ENCODE peak calls at places on chromosomes 11 and 22, in seven cellular contexts. C, V, T, Q, B, P and F are unnamed samples.

GRCh38 chr22:37806409-37807338 is 1.1 kb upstream of the GCAT start:
- DNase-seq in P (peak), C (peak), T (peak), Q (peak), B (no peak), V (no peak), F (no peak)

GRCh38 chr11:39365809-39366436 is 2093.5 kb downstream of the LRRC4C start:
- DNase-seq in Q (peak), V (no peak), B (no peak), P (peak), C (no peak), T (no peak), F (no peak)

GRCh38 chr22:46573781-46574437 is 36.5 kb upstream of the CELSR1 start:
- DNase-seq in P (no peak), C (no peak), T (no peak), V (no peak), Q (no peak), B (no peak), F (no peak)

GRCh38 chr11:96157517-96157873 is 185.5 kb downstream of the MAML2 start:
- DNase-seq in V (no peak), T (no peak), C (no peak), B (no peak), P (no peak), Q (no peak), F (no peak)

GRCh38 chr22:50305658-50306566 is 1.5 kb downstream of the PLXNB2 start:
- DNase-seq in V (peak), B (no peak), P (peak), Q (peak), C (peak), T (peak), F (no peak)

GRCh38 chr22:36900880-36901279 is 12.5 kb upstream of the CSF2RB start:
- DNase-seq in C (no peak), Q (no peak), T (no peak), V (no peak), P (peak), B (no peak), F (no peak)

GRCh38 chr11:77150836-77151235 is 22.8 kb downstream of the MYO7A start:
- DNase-seq in B (no peak), Q (no peak), T (no peak), V (no peak), P (no peak), C (no peak), F (no peak)

GRCh38 chr11:57516061-57516443 is 550 bp upstream of the SLC43A1 start:
- DNase-seq in B (no peak), P (no peak), T (no peak), V (no peak), C (no peak), Q (no peak), F (no peak)

GRCh38 chr11:1563697-1564534 is 8.2 kb downstream of the DUSP8 start:
- DNase-seq in P (no peak), C (no peak), V (no peak), Q (no peak), B (no peak), T (no peak), F (no peak)

GRCh38 chr22:44410396-44411056 is 87.5 kb downstream of the RTL6 start:
- DNase-seq in V (no peak), C (peak), Q (no peak), P (peak), T (no peak), B (no peak), F (no peak)

GRCh38 chr11:40230821-40231220 is 1228.6 kb downstream of the LRRC4C start:
- DNase-seq in Q (no peak), V (no peak), B (no peak), P (no peak), T (no peak), C (no peak), F (no peak)

GRCh38 chr11:86151188-86152005 is 82.5 kb upstream of the PICALM start:
- DNase-seq in Q (peak), C (no peak), V (no peak), P (peak), B (no peak), T (peak), F (no peak)

GRCh38 chr11:63858628-63859550 is 20.0 kb downstream of the MARK2 start:
- DNase-seq in V (peak), B (no peak), P (no peak), T (no peak), C (peak), Q (no peak), F (no peak)

GRCh38 chr11:70303070-70303469 is 32.6 kb downstream of the PPFIA1 start:
- DNase-seq in Q (no peak), T (no peak), P (no peak), V (no peak), B (no peak), C (no peak), F (no peak)

GRCh38 chr11:616320-617220 is 820 bp upstream of the IRF7 start:
- DNase-seq in V (no peak), P (no peak), C (no peak), Q (no peak), B (no peak), T (no peak), F (no peak)

GRCh38 chr11:25860677-25861445 is 471.1 kb upstream of the ANO3 start:
- DNase-seq in B (no peak), C (no peak), Q (no peak), P (peak), T (no peak), V (peak), F (no peak)

GRCh38 chr11:17593466-17594245 is 46.6 kb downstream of the OTOG start:
- DNase-seq in Q (no peak), B (no peak), V (no peak), P (no peak), T (no peak), C (no peak), F (no peak)

DNA sequence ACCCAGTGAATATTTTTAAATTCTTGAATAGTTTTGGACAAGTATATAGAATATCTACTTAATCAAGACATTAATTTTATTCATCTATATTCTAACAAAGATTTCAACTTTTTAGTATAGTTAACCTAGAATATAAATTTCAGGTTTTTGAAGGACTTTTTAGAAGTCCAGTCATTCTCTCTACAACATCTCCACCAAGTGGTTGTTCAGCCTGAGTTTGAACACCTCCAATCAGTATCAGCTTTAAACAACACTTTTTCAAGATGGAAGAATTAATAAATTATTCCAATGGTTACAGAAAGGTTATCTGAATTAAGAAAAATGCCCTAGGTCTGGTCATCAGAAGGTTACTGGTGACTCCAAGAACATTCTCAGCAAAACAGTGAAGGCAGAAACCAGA is 31.8 kb downstream of the EIF3M start:
- DNase-seq in T (no peak), B (no peak), P (peak), V (no peak), C (no peak), Q (no peak), F (no peak)
- TF ChIP-seq CTCF in T (no peak), B (no peak), P (peak), V (no peak), C (no peak), Q (peak), F (peak)

DNA sequence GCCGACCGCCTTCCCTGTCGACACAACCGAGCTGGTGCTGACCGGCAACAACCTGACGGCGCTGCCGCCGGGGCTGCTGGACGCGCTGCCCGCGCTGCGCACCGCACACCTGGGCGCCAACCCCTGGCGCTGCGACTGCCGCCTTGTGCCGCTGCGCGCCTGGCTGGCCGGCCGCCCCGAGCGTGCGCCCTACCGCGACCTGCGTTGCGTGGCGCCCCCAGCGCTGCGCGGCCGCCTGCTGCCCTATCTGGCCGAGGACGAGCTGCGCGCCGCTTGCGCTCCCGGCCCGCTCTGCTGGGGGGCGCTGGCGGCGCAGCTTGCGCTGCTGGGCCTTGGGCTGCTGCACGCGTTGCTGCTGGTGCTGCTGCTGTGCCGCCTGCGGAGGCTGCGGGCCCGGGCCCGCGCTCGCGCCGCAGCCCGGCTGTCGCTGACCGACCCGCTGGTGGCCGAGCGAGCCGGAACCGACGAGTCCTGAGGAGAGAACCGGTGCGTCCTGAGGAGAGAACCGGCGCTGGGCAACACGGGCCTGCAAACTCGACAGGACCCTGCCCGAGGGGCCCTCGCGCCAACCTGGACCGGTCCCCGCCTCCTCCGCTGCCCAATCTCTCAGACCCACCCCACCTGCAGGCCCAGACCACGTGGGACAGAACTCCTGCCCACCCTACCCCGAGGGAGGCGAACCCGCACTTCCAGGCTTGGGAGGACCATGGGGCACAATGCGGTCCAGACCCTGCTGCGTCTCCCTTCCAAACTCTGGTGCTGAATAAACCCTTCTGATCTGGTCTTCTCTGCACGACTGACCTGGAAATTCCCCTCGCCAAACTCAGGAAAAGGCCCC is 870 bp downstream of the GP1BB start:
- DNase-seq in B (no peak), P (peak), V (no peak), T (peak), Q (no peak), C (no peak), F (peak)
- TF ChIP-seq CTCF in B (no peak), P (no peak), V (no peak), T (no peak), Q (no peak), C (no peak), F (peak)

DNA sequence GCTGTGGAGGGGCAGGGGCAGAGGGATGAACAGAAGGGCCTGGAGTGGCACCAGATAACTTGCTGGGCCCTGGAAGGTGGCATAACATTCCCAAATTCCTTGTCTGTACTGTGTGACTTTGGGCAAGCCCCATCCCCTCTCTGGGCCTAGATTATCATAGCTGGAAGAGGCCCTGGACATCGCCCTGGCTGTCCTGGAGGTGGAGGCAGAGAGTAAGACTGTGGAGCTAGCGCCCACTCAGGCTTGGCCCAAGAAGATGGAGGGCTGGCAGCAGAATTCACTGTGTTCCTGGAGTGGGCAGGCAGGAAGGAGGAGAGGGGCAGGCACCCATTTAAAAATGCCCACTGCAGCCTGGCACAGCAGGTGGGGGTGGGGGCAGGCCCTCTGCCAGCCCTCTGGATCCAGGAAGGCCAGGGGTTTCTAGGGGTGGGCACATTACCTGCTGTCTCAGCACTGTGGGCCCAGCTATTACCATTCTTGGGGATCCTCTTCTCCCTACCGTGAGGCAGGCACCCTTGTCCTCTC is 22.6 kb downstream of the ARHGEF17 start:
- DNase-seq in B (no peak), T (peak), Q (peak), C (no peak), P (peak), V (peak), F (no peak)
- TF ChIP-seq CTCF in B (no peak), T (no peak), Q (peak), C (no peak), P (peak), V (peak), F (peak)

DNA sequence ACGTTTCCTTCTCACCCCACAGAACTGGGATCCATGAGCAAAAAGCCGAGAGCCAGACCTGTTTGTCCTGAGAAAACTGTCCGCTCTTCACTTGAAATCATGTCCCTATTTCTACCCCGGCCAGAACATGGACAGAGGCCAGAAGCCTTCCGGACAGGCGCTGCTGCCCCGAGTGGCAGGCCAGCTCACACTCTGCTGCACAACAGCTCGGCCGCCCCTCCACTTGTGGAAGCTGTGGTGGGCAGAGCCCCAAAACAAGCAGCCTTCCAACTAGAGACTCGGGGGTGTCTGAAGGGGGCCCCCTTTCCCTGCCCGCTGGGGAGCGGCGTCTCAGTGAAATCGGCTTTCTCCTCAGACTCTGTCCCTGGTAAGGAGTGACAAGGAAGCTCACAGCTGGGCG is 24.0 kb downstream of the CD5 start:
- DNase-seq in C (no peak), P (peak), B (no peak), V (no peak), Q (no peak), T (no peak), F (no peak)
- TF ChIP-seq CTCF in C (no peak), P (peak), B (no peak), V (peak), Q (no peak), T (no peak), F (no peak)

GRCh38 chr22:26585104-26585790 is 4.7 kb downstream of the TPST2 start:
- DNase-seq in P (peak), Q (peak), V (peak), T (no peak), C (peak), B (no peak), F (no peak)
- TF ChIP-seq CTCF in P (peak), Q (peak), V (peak), T (no peak), C (no peak), B (no peak), F (no peak)